ENCODE peak calls at places on chromosomes 12 and 14, in five cellular contexts. Y, T, D, A and R are unnamed samples.

GRCh38 chr12:57603758-57604453 is 718 bp upstream of the DTX3 start:
- DNase-seq in Y (peak; percentile 74), T (peak; percentile 83), D (no peak), A (peak; percentile 69), R (peak; percentile 57)

GRCh38 chr12:12387521-12387920 is 30.6 kb downstream of the BORCS5 start:
- DNase-seq in Y (no peak), T (no peak), D (no peak), A (peak; percentile 65), R (peak; percentile 55)

GRCh38 chr14:93032301-93032929 is 83.3 kb downstream of the ITPK1 start:
- DNase-seq in Y (no peak), T (no peak), D (peak; percentile 33), A (no peak), R (peak; percentile 19)

GRCh38 chr14:101194356-101195308 is 291.1 kb upstream of the RTL1 start:
- DNase-seq in Y (peak; percentile 35), T (peak; percentile 68), D (no peak), A (no peak), R (no peak)

GRCh38 chr12:62930546-62931425 is 4.2 kb downstream of the PPM1H start:
- DNase-seq in Y (no peak), T (no peak), D (no peak), A (no peak), R (no peak)

GRCh38 chr12:12561305-12562015 is 1.2 kb downstream of the DUSP16 start:
- DNase-seq in Y (peak; percentile 70), T (peak; percentile 86), D (no peak), A (peak; percentile 56), R (peak; percentile 66)

GRCh38 chr12:131583085-131583712 is 127.7 kb upstream of the SFSWAP start:
- DNase-seq in Y (no peak), T (no peak), D (no peak), A (no peak), R (no peak)

GRCh38 chr14:50792058-50792477 is 38.9 kb downstream of the NIN start:
- DNase-seq in Y (no peak), T (no peak), D (no peak), A (no peak), R (peak; percentile 79)